ENCODE peak calls at places on chromosomes 2 and 18, in eight cellular contexts. N is HT-29; D is activated naive CD8-positive, alpha-beta T cell treated with anti-CD3 and anti-CD28 coated beads, Interleukin-2, amount 10 ng/mL, durations not matched to agents 7 days and 5 days; B is T-cell; U is cardiac septum; F is HCEC 1CT; C is cardiac fibroblast; E is right cardiac atrium. J is an unnamed sample.

GRCh38 chr18:2851771-2852170 is 5.0 kb downstream of the EMILIN2 start:
- DNase-seq in N (no peak), D (no peak), B (no peak), U (no peak), F (no peak), C (no peak), E (no peak), J (no peak)

GRCh38 chr2:218329027-218329825 is 27.4 kb upstream of the CATIP start:
- DNase-seq in N (no peak), D (no peak), B (no peak), U (no peak), F (no peak), C (no peak), E (no peak), J (no peak)

GRCh38 chr2:129436809-129437208 is 542.7 kb upstream of the RAB6C start:
- DNase-seq in N (no peak), D (no peak), B (no peak), U (no peak), F (no peak), C (no peak), E (no peak), J (no peak)

GRCh38 chr2:126368778-126369177 is 287.2 kb upstream of the GYPC start:
- DNase-seq in N (no peak), D (no peak), B (no peak), U (no peak), F (no peak), C (no peak), E (no peak), J (no peak)

GRCh38 chr2:156325671-156326385 is 6.7 kb downstream of the NR4A2 start:
- DNase-seq in N (no peak), D (no peak), B (no peak), U (no peak), F (no peak), C (no peak), E (no peak), J (no peak)

GRCh38 chr2:143594745-143595144 is 465.5 kb downstream of the ARHGAP15 start:
- DNase-seq in N (no peak), D (no peak), B (no peak), U (no peak), F (no peak), C (no peak), E (no peak), J (no peak)

GRCh38 chr2:231611273-231612198 is 18.9 kb downstream of the TEX44 start:
- DNase-seq in N (peak), D (no peak), B (no peak), U (no peak), F (peak), C (peak), E (peak), J (no peak)

GRCh38 chr18:49618741-49619392 is 57.0 kb downstream of the LIPG start:
- DNase-seq in N (peak), D (no peak), B (no peak), U (peak), F (no peak), C (peak), E (no peak), J (no peak)

GRCh38 chr2:197201874-197202273 is 108.7 kb downstream of the ANKRD44 start:
- DNase-seq in N (no peak), D (no peak), B (no peak), U (no peak), F (no peak), C (no peak), E (no peak), J (no peak)

GRCh38 chr2:208545398-208546042 is 138.9 kb downstream of the PTH2R start:
- DNase-seq in N (peak), D (no peak), B (no peak), U (no peak), F (no peak), C (no peak), E (no peak), J (no peak)

GRCh38 chr2:238108423-238109201 is 8.5 kb downstream of the ESPNL start:
- DNase-seq in N (no peak), D (peak), B (no peak), U (peak), F (no peak), C (no peak), E (no peak), J (no peak)